ENCODE peak calls at places on chromosomes 3 and 15, in seven cellular contexts. C, U, J, D, F, G and W are unnamed samples.

GRCh38 chr3:63864008-63864871 is 573 bp downstream of the ATXN7 start:
- DNase-seq in F (peak; percentile 68), U (peak; percentile 10), G (peak; percentile 29), J (peak; percentile 42), D (no peak), C (no peak), W (peak; percentile 43)

GRCh38 chr3:56858331-56858730 is 56.6 kb upstream of the ARHGEF3 start:
- DNase-seq in C (peak; percentile 25), U (no peak), G (no peak), J (no peak), D (no peak), F (no peak), W (no peak)

GRCh38 chr3:76024640-76025039 is 239.3 kb upstream of the ZNF717 start:
- DNase-seq in J (no peak), G (no peak), U (peak; percentile 6), D (no peak), C (peak; percentile 3), F (no peak), W (no peak)

GRCh38 chr3:28590216-28590615 is 241.6 kb upstream of the AZI2 start:
- DNase-seq in D (peak; percentile 8), U (no peak), C (no peak), F (no peak), J (no peak), G (no peak), W (no peak)

GRCh38 chr3:132315851-132316250 is 1.4 kb upstream of the ACP3 start:
- DNase-seq in U (peak; percentile 37), G (no peak), J (no peak), D (peak; percentile 28), F (no peak), C (no peak), W (no peak)

GRCh38 chr3:33364060-33364459 is 76.1 kb downstream of the UBP1 start:
- DNase-seq in U (no peak), C (no peak), D (no peak), J (no peak), F (no peak), G (no peak), W (no peak)

GRCh38 chr3:149657796-149658443 is at the start of gene WWTR1:
- DNase-seq in D (peak; percentile 94), C (peak; percentile 93), G (peak; percentile 81), U (peak; percentile 97), F (no peak), J (peak; percentile 91), W (peak; percentile 60)

GRCh38 chr3:24315991-24316390 is 178.7 kb downstream of the THRB start:
- DNase-seq in C (no peak), J (no peak), F (no peak), G (no peak), D (peak; percentile 56), U (peak; percentile 43), W (no peak)

GRCh38 chr15:85800460-85801123 is 5.9 kb upstream of the KLHL25 start:
- DNase-seq in F (no peak), D (peak; percentile 29), J (peak; percentile 77), C (peak; percentile 78), U (peak; percentile 30), G (no peak), W (no peak)

GRCh38 chr3:126883241-126883640 is 99.7 kb upstream of the PLXNA1 start:
- DNase-seq in C (no peak), U (peak; percentile 23), D (peak; percentile 39), F (no peak), G (no peak), J (peak; percentile 44), W (no peak)

GRCh38 chr3:42647821-42648459 is 5.6 kb upstream of the ZBTB47 start:
- DNase-seq in J (no peak), F (no peak), U (no peak), G (no peak), C (no peak), D (no peak), W (no peak)

GRCh38 chr3:132983143-132983770 is 54.9 kb upstream of the TMEM108 start:
- DNase-seq in F (no peak), U (no peak), D (no peak), G (no peak), C (no peak), J (no peak), W (no peak)

GRCh38 chr3:50623840-50624474 is 7.0 kb downstream of the MAPKAPK3 start:
- DNase-seq in D (no peak), C (no peak), J (no peak), G (no peak), F (peak; percentile 41), U (no peak), W (no peak)

GRCh38 chr3:175374705-175375104 is 515.6 kb downstream of the NAALADL2 start:
- DNase-seq in F (no peak), D (no peak), G (no peak), J (no peak), C (no peak), U (no peak), W (no peak)

GRCh38 chr3:141625506-141625905 is 112.6 kb upstream of the RNF7 start:
- DNase-seq in F (no peak), C (no peak), U (peak; percentile 41), J (no peak), D (peak; percentile 57), G (no peak), W (no peak)

GRCh38 chr3:48845170-48845569 is 2.5 kb downstream of the PRKAR2A start:
- DNase-seq in F (no peak), G (no peak), C (peak; percentile 17), D (peak; percentile 54), J (no peak), U (no peak), W (no peak)

GRCh38 chr15:48682949-48683651 is 37.6 kb upstream of the FBN1 start:
- DNase-seq in U (peak; percentile 91), F (no peak), C (peak; percentile 55), D (peak; percentile 91), J (peak; percentile 60), G (no peak), W (no peak)

GRCh38 chr3:161208931-161209330 is 12.2 kb upstream of the NMD3 start:
- DNase-seq in U (no peak), G (no peak), C (no peak), J (no peak), D (no peak), F (no peak), W (no peak)

GRCh38 chr15:32717290-32718081 is at the start of gene GREM1:
- DNase-seq in D (peak; percentile 65), U (peak; percentile 65), F (no peak), C (no peak), J (peak; percentile 15), G (peak; percentile 33), W (peak; percentile 42)

GRCh38 chr15:32994810-32995424 is 199.6 kb downstream of the FMN1 start:
- DNase-seq in C (peak; percentile 7), U (peak; percentile 73), J (no peak), F (no peak), G (no peak), D (peak; percentile 84), W (no peak)

GRCh38 chr3:26484140-26484539 is 138.4 kb upstream of the LRRC3B start:
- DNase-seq in U (no peak), J (no peak), G (peak; percentile 25), F (no peak), D (no peak), C (peak; percentile 1), W (peak; percentile 20)

GRCh38 chr15:95840004-95840403 is 490.5 kb upstream of the NR2F2 start:
- DNase-seq in U (peak; percentile 80), G (no peak), J (peak; percentile 43), C (no peak), D (peak; percentile 93), F (no peak), W (no peak)

GRCh38 chr3:39166134-39166710 is 12.8 kb upstream of the CSRNP1 start:
- DNase-seq in F (peak; percentile 39), J (no peak), D (peak; percentile 88), C (no peak), U (peak; percentile 92), G (no peak), W (no peak)

GRCh38 chr3:56197259-56197965 is 270.9 kb downstream of the ERC2 start:
- DNase-seq in U (peak; percentile 54), F (peak; percentile 28), D (peak; percentile 55), J (no peak), G (no peak), C (no peak), W (no peak)

GRCh38 chr15:98953000-98953776 is 54.4 kb downstream of the PGPEP1L start:
- DNase-seq in G (no peak), U (no peak), J (no peak), F (no peak), D (no peak), C (no peak), W (no peak)

GRCh38 chr3:169758353-169758994 is 6.4 kb downstream of the TERC start:
- DNase-seq in F (no peak), J (no peak), C (no peak), U (no peak), D (no peak), G (no peak), W (no peak)

GRCh38 chr3:169755488-169755887 is 9.4 kb downstream of the TERC start:
- DNase-seq in C (no peak), J (no peak), G (no peak), F (no peak), D (no peak), U (no peak), W (no peak)

GRCh38 chr3:169754711-169755110 is 10.1 kb downstream of the TERC start:
- DNase-seq in J (no peak), G (no peak), U (no peak), F (no peak), D (no peak), C (no peak), W (no peak)

GRCh38 chr3:169760479-169760878 is 4.4 kb downstream of the TERC start:
- DNase-seq in J (no peak), U (peak; percentile 59), C (no peak), D (peak; percentile 54), F (no peak), G (no peak), W (no peak)

DNA sequence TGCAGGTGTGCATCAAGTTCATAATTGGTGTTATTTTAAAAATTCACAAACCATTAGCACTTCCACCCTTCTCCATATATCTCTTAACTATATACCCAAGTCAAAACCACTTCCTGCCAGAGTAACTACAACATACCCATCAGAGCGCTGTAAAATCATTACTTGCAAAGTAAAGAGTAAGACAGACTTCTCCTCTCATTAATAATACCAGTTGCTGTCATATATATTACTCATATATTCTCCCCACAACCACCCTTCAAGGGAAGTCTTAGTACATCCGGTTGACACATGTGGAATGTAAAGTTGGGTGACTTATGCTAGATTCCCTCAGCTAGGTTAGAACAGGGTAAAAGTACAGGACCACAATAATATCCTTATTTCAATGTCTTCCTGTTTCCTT is 5.6 kb downstream of the TERC start:
- DNase-seq in U (peak; percentile 43), D (no peak), G (no peak), J (no peak), F (no peak), C (no peak), W (no peak)
- TF ChIP-seq CTCF in U (no peak), D (no peak), G (no peak), J (no peak), F (no peak), C (no peak), W (no peak)

GRCh38 chr3:103295974-103296570 is 861.3 kb downstream of the ZPLD1 start:
- DNase-seq in D (no peak), C (peak; percentile 5), F (no peak), J (no peak), G (no peak), U (peak; percentile 1), W (no peak)
- TF ChIP-seq CTCF in D (no peak), C (peak; percentile 5), F (no peak), J (no peak), G (peak; percentile 31), U (no peak), W (peak; percentile 55)

GRCh38 chr3:45343947-45344346 is 44.4 kb upstream of the LARS2 start:
- DNase-seq in D (peak; percentile 21), C (peak; percentile 9), J (no peak), F (peak; percentile 5), G (no peak), U (peak; percentile 10), W (no peak)
- TF ChIP-seq CTCF in D (no peak), C (no peak), J (no peak), F (no peak), G (no peak), U (no peak), W (no peak)

GRCh38 chr3:111895079-111895478 is 36.0 kb downstream of the PHLDB2 start:
- DNase-seq in D (peak; percentile 40), G (no peak), U (peak; percentile 67), C (peak; percentile 16), J (no peak), F (no peak), W (no peak)
- TF ChIP-seq CTCF in D (peak; percentile 31), G (no peak), U (peak; percentile 52), C (peak; percentile 28), J (peak; percentile 53), F (no peak), W (no peak)